ENCODE peak calls at places on chromosomes 2 and 18, in ten cellular contexts. One of them, this sample, is unnamed.

GRCh38 chr2:217011576-217011975 is 151.7 kb upstream of the TNP1 start:
- DNase-seq in heart right ventricle: no peak
- DNase-seq in body of pancreas: no peak
- DNase-seq in kidney: no peak
- DNase-seq in tibial nerve: no peak
- DNase-seq in transverse colon: no peak
- DNase-seq in ovary: no peak
- DNase-seq in GM23248: no peak
- DNase-seq in DND-41: no peak
- DNase-seq in fibroblast of lung: no peak
- DNase-seq in this sample: no peak

GRCh38 chr2:154952346-154953010 is 254.0 kb downstream of the KCNJ3 start:
- DNase-seq in heart right ventricle: no peak
- DNase-seq in body of pancreas: no peak
- DNase-seq in kidney: no peak
- DNase-seq in tibial nerve: no peak
- DNase-seq in transverse colon: no peak
- DNase-seq in ovary: no peak
- DNase-seq in GM23248: no peak
- DNase-seq in DND-41: no peak
- DNase-seq in fibroblast of lung: no peak
- DNase-seq in this sample: no peak

GRCh38 chr2:112686348-112687217 is 34.2 kb upstream of the NT5DC4 start:
- DNase-seq in heart right ventricle: no peak
- DNase-seq in body of pancreas: no peak
- DNase-seq in kidney: no peak
- DNase-seq in tibial nerve: no peak
- DNase-seq in transverse colon: no peak
- DNase-seq in ovary: no peak
- DNase-seq in GM23248: no peak
- DNase-seq in DND-41: peak; percentile 37
- DNase-seq in fibroblast of lung: no peak
- DNase-seq in this sample: peak; percentile 18

GRCh38 chr2:177568393-177568792 is 175.8 kb downstream of the AGPS start:
- DNase-seq in heart right ventricle: no peak
- DNase-seq in body of pancreas: no peak
- DNase-seq in kidney: no peak
- DNase-seq in tibial nerve: no peak
- DNase-seq in transverse colon: no peak
- DNase-seq in ovary: no peak
- DNase-seq in GM23248: no peak
- DNase-seq in DND-41: no peak
- DNase-seq in fibroblast of lung: no peak
- DNase-seq in this sample: no peak

GRCh38 chr18:9965711-9966624 is 52.2 kb downstream of the VAPA start:
- DNase-seq in heart right ventricle: no peak
- DNase-seq in body of pancreas: no peak
- DNase-seq in kidney: no peak
- DNase-seq in tibial nerve: no peak
- DNase-seq in transverse colon: no peak
- DNase-seq in ovary: no peak
- DNase-seq in GM23248: no peak
- DNase-seq in DND-41: no peak
- DNase-seq in fibroblast of lung: peak; percentile 73
- DNase-seq in this sample: peak; percentile 29

GRCh38 chr2:208142925-208143799 is 2.8 kb downstream of the CRYGB start:
- DNase-seq in heart right ventricle: no peak
- DNase-seq in body of pancreas: no peak
- DNase-seq in kidney: no peak
- DNase-seq in tibial nerve: no peak
- DNase-seq in transverse colon: no peak
- DNase-seq in ovary: no peak
- DNase-seq in GM23248: no peak
- DNase-seq in DND-41: no peak
- DNase-seq in fibroblast of lung: no peak
- DNase-seq in this sample: no peak

GRCh38 chr2:96798733-96799622 is 17.1 kb upstream of the CNNM3 start:
- DNase-seq in heart right ventricle: no peak
- DNase-seq in body of pancreas: no peak
- DNase-seq in kidney: peak; percentile 68
- DNase-seq in tibial nerve: no peak
- DNase-seq in transverse colon: no peak
- DNase-seq in ovary: no peak
- DNase-seq in GM23248: no peak
- DNase-seq in DND-41: no peak
- DNase-seq in fibroblast of lung: no peak
- DNase-seq in this sample: no peak

GRCh38 chr2:178241852-178242551 is 47.7 kb downstream of the OSBPL6 start:
- DNase-seq in heart right ventricle: no peak
- DNase-seq in body of pancreas: peak; percentile 77
- DNase-seq in kidney: no peak
- DNase-seq in tibial nerve: peak; percentile 18
- DNase-seq in transverse colon: peak; percentile 20
- DNase-seq in ovary: peak; percentile 46
- DNase-seq in GM23248: peak; percentile 95
- DNase-seq in DND-41: no peak
- DNase-seq in fibroblast of lung: peak; percentile 95
- DNase-seq in this sample: peak; percentile 62

GRCh38 chr2:149125031-149125725 is 86.7 kb downstream of the LYPD6B start:
- DNase-seq in heart right ventricle: no peak
- DNase-seq in body of pancreas: peak; percentile 73
- DNase-seq in kidney: no peak
- DNase-seq in tibial nerve: no peak
- DNase-seq in transverse colon: peak; percentile 52
- DNase-seq in ovary: no peak
- DNase-seq in GM23248: no peak
- DNase-seq in DND-41: no peak
- DNase-seq in fibroblast of lung: no peak
- DNase-seq in this sample: no peak

GRCh38 chr2:161250864-161251436 is 57.3 kb upstream of the PSMD14 start:
- DNase-seq in heart right ventricle: no peak
- DNase-seq in body of pancreas: peak; percentile 28
- DNase-seq in kidney: no peak
- DNase-seq in tibial nerve: no peak
- DNase-seq in transverse colon: no peak
- DNase-seq in ovary: no peak
- DNase-seq in GM23248: peak; percentile 62
- DNase-seq in DND-41: peak; percentile 43
- DNase-seq in fibroblast of lung: peak; percentile 44
- DNase-seq in this sample: no peak

GRCh38 chr2:43343573-43344304 is 117.3 kb upstream of the ZFP36L2 start:
- DNase-seq in heart right ventricle: peak; percentile 31
- DNase-seq in body of pancreas: peak; percentile 85
- DNase-seq in kidney: no peak
- DNase-seq in tibial nerve: peak; percentile 66
- DNase-seq in transverse colon: peak; percentile 70
- DNase-seq in ovary: peak; percentile 75
- DNase-seq in GM23248: peak; percentile 88
- DNase-seq in DND-41: no peak
- DNase-seq in fibroblast of lung: peak; percentile 95
- DNase-seq in this sample: peak; percentile 88

GRCh38 chr2:221425353-221425752 is 146.8 kb downstream of the EPHA4 start:
- DNase-seq in heart right ventricle: no peak
- DNase-seq in body of pancreas: no peak
- DNase-seq in kidney: no peak
- DNase-seq in tibial nerve: no peak
- DNase-seq in transverse colon: no peak
- DNase-seq in ovary: no peak
- DNase-seq in GM23248: no peak
- DNase-seq in DND-41: no peak
- DNase-seq in fibroblast of lung: no peak
- DNase-seq in this sample: no peak

GRCh38 chr2:234374671-234375245 is 122.1 kb downstream of the ARL4C start:
- DNase-seq in heart right ventricle: no peak
- DNase-seq in body of pancreas: no peak
- DNase-seq in kidney: peak; percentile 48
- DNase-seq in tibial nerve: no peak
- DNase-seq in transverse colon: no peak
- DNase-seq in ovary: no peak
- DNase-seq in GM23248: no peak
- DNase-seq in DND-41: no peak
- DNase-seq in fibroblast of lung: no peak
- DNase-seq in this sample: no peak

GRCh38 chr2:220695397-220696279 is 876.5 kb downstream of the EPHA4 start:
- DNase-seq in heart right ventricle: no peak
- DNase-seq in body of pancreas: no peak
- DNase-seq in kidney: no peak
- DNase-seq in tibial nerve: no peak
- DNase-seq in transverse colon: no peak
- DNase-seq in ovary: no peak
- DNase-seq in GM23248: no peak
- DNase-seq in DND-41: no peak
- DNase-seq in fibroblast of lung: no peak
- DNase-seq in this sample: no peak

GRCh38 chr2:37657471-37657870 is 14.0 kb downstream of the CDC42EP3 start:
- DNase-seq in heart right ventricle: no peak
- DNase-seq in body of pancreas: no peak
- DNase-seq in kidney: no peak
- DNase-seq in tibial nerve: no peak
- DNase-seq in transverse colon: no peak
- DNase-seq in ovary: no peak
- DNase-seq in GM23248: no peak
- DNase-seq in DND-41: no peak
- DNase-seq in fibroblast of lung: no peak
- DNase-seq in this sample: no peak

GRCh38 chr2:37655442-37655841 is 16.0 kb downstream of the CDC42EP3 start:
- DNase-seq in heart right ventricle: no peak
- DNase-seq in body of pancreas: no peak
- DNase-seq in kidney: no peak
- DNase-seq in tibial nerve: no peak
- DNase-seq in transverse colon: no peak
- DNase-seq in ovary: no peak
- DNase-seq in GM23248: no peak
- DNase-seq in DND-41: no peak
- DNase-seq in fibroblast of lung: no peak
- DNase-seq in this sample: no peak

GRCh38 chr2:37659723-37660122 is 11.7 kb downstream of the CDC42EP3 start:
- DNase-seq in heart right ventricle: no peak
- DNase-seq in body of pancreas: no peak
- DNase-seq in kidney: no peak
- DNase-seq in tibial nerve: no peak
- DNase-seq in transverse colon: no peak
- DNase-seq in ovary: no peak
- DNase-seq in GM23248: peak; percentile 1
- DNase-seq in DND-41: no peak
- DNase-seq in fibroblast of lung: no peak
- DNase-seq in this sample: no peak

GRCh38 chr2:37656512-37657423 is 14.7 kb downstream of the CDC42EP3 start:
- DNase-seq in heart right ventricle: no peak
- DNase-seq in body of pancreas: no peak
- DNase-seq in kidney: no peak
- DNase-seq in tibial nerve: no peak
- DNase-seq in transverse colon: no peak
- DNase-seq in ovary: no peak
- DNase-seq in GM23248: no peak
- DNase-seq in DND-41: no peak
- DNase-seq in fibroblast of lung: peak; percentile 45
- DNase-seq in this sample: no peak

GRCh38 chr2:37658682-37659081 is 12.8 kb downstream of the CDC42EP3 start:
- DNase-seq in heart right ventricle: no peak
- DNase-seq in body of pancreas: no peak
- DNase-seq in kidney: no peak
- DNase-seq in tibial nerve: no peak
- DNase-seq in transverse colon: no peak
- DNase-seq in ovary: no peak
- DNase-seq in GM23248: peak; percentile 0
- DNase-seq in DND-41: no peak
- DNase-seq in fibroblast of lung: no peak
- DNase-seq in this sample: no peak
- H3K27ac ChIP-seq in heart right ventricle: peak overlapping the region; percentile 69
- H3K27ac ChIP-seq in body of pancreas: no peak overlapping the region
- H3K27ac ChIP-seq in kidney: no peak overlapping the region
- H3K27ac ChIP-seq in tibial nerve: no peak overlapping the region
- H3K27ac ChIP-seq in transverse colon: peak overlapping the region; percentile 22
- H3K27ac ChIP-seq in ovary: no peak overlapping the region
- H3K27ac ChIP-seq in GM23248: no peak overlapping the region
- H3K27ac ChIP-seq in DND-41: no peak overlapping the region
- H3K27ac ChIP-seq in fibroblast of lung: no peak overlapping the region
- H3K27ac ChIP-seq in this sample: no peak overlapping the region

GRCh38 chr2:28401948-28402550 is 9.4 kb downstream of the FOSL2 start:
- DNase-seq in heart right ventricle: no peak
- DNase-seq in body of pancreas: no peak
- DNase-seq in kidney: no peak
- DNase-seq in tibial nerve: no peak
- DNase-seq in transverse colon: no peak
- DNase-seq in ovary: no peak
- DNase-seq in GM23248: no peak
- DNase-seq in DND-41: no peak
- DNase-seq in fibroblast of lung: no peak
- DNase-seq in this sample: peak; percentile 37
- H3K4me1 ChIP-seq in heart right ventricle: peaks cover 89% of the 10 kb centered on the region
- H3K4me1 ChIP-seq in body of pancreas: peaks cover 57% of the 10 kb centered on the region
- H3K4me1 ChIP-seq in kidney: peaks cover 4% of the 10 kb centered on the region
- H3K4me1 ChIP-seq in tibial nerve: peaks cover 99% of the 10 kb centered on the region
- H3K4me1 ChIP-seq in transverse colon: peaks cover 90% of the 10 kb centered on the region
- H3K4me1 ChIP-seq in ovary: peaks cover 35% of the 10 kb centered on the region
- H3K4me1 ChIP-seq in GM23248: peaks cover 68% of the 10 kb centered on the region
- H3K4me1 ChIP-seq in DND-41: peaks cover 19% of the 10 kb centered on the region
- H3K4me1 ChIP-seq in fibroblast of lung: peaks cover 20% of the 10 kb centered on the region
- H3K4me1 ChIP-seq in this sample: peaks cover 76% of the 10 kb centered on the region

GRCh38 chr2:191686079-191686478 is 8.1 kb downstream of the NABP1 start:
- DNase-seq in heart right ventricle: no peak
- DNase-seq in body of pancreas: no peak
- DNase-seq in kidney: no peak
- DNase-seq in tibial nerve: no peak
- DNase-seq in transverse colon: no peak
- DNase-seq in ovary: no peak
- DNase-seq in GM23248: peak; percentile 37
- DNase-seq in DND-41: no peak
- DNase-seq in fibroblast of lung: no peak
- DNase-seq in this sample: no peak
- H3K36me3 ChIP-seq in heart right ventricle: no peaks in the 10 kb centered on the region
- H3K36me3 ChIP-seq in body of pancreas: no peaks in the 10 kb centered on the region
- H3K36me3 ChIP-seq in kidney: no peaks in the 10 kb centered on the region
- H3K36me3 ChIP-seq in tibial nerve: no peaks in the 10 kb centered on the region
- H3K36me3 ChIP-seq in transverse colon: peaks cover 34% of the 10 kb centered on the region
- H3K36me3 ChIP-seq in ovary: no peaks in the 10 kb centered on the region
- H3K36me3 ChIP-seq in GM23248: peaks cover 70% of the 10 kb centered on the region
- H3K36me3 ChIP-seq in DND-41: peaks cover 69% of the 10 kb centered on the region
- H3K36me3 ChIP-seq in fibroblast of lung: peaks cover 12% of the 10 kb centered on the region
- H3K36me3 ChIP-seq in this sample: no peaks in the 10 kb centered on the region

DNA sequence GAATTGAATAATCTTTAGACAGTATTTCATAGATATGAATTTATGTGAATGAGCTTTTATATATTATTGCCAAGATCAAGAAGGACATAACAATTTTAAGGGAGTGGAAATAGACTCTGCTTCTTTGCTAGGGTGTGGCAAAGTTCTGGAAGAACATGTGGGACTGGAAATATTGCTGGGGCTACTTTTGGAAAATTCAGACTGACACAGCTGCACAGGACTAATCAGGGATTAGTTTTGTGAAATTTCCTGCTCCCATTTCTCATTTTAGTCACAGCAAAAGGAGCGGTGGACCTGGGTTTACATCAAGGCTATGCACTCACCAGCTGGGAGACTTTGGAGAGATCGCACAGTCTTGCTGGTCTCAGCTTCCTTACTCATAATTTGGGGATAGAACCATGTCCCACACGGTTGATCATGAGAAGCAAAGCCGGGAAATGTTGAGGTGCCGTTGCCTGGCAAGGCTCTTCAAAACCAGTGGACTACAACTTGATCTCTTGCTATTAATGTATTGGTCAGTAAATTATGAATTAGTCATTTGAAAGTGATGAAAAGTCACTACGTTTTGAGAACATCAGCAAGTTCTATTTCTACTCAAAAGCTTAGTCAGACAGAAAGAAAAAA is 42.4 kb downstream of the IL1RL2 start:
- DNase-seq in heart right ventricle: no peak
- DNase-seq in body of pancreas: no peak
- DNase-seq in kidney: no peak
- DNase-seq in tibial nerve: no peak
- DNase-seq in transverse colon: no peak
- DNase-seq in ovary: no peak
- DNase-seq in GM23248: peak; percentile 62
- DNase-seq in DND-41: no peak
- DNase-seq in fibroblast of lung: no peak
- DNase-seq in this sample: no peak
- H3K27ac ChIP-seq in heart right ventricle: peak overlapping the region; percentile 91
- H3K27ac ChIP-seq in body of pancreas: no peak overlapping the region
- H3K27ac ChIP-seq in kidney: no peak overlapping the region
- H3K27ac ChIP-seq in tibial nerve: no peak overlapping the region
- H3K27ac ChIP-seq in transverse colon: peak overlapping the region; percentile 92
- H3K27ac ChIP-seq in ovary: no peak overlapping the region
- H3K27ac ChIP-seq in GM23248: peak overlapping the region; percentile 97
- H3K27ac ChIP-seq in DND-41: no peak overlapping the region
- H3K27ac ChIP-seq in fibroblast of lung: peak overlapping the region; percentile 95
- H3K27ac ChIP-seq in this sample: peak overlapping the region; percentile 98

This sample was measured in adrenal gland.